ENCODE peak calls at places on chromosomes 3 and 15, in four cellular contexts. One of them, this sample, is unnamed.

GRCh38 chr3:127690106-127690505 is 17.4 kb downstream of the ABTB1 start:
- DNase-seq in GM12878: no peak
- DNase-seq in H1: no peak
- DNase-seq in HepG2: peak; percentile 20
- DNase-seq in this sample: peak; percentile 39

GRCh38 chr3:131619821-131620220 is 117.0 kb upstream of the MRPL3 start:
- DNase-seq in HepG2: no peak
- DNase-seq in H1: no peak
- DNase-seq in GM12878: no peak
- DNase-seq in this sample: no peak

GRCh38 chr15:91043190-91043874 is 20.9 kb upstream of the VPS33B start:
- DNase-seq in H1: no peak
- DNase-seq in HepG2: no peak
- DNase-seq in GM12878: no peak
- DNase-seq in this sample: no peak

GRCh38 chr15:50774450-50774849 is 8.9 kb upstream of the SPPL2A start:
- DNase-seq in HepG2: no peak
- DNase-seq in H1: no peak
- DNase-seq in GM12878: no peak
- DNase-seq in this sample: no peak

GRCh38 chr3:30308131-30308530 is 298.3 kb upstream of the TGFBR2 start:
- DNase-seq in H1: no peak
- DNase-seq in GM12878: no peak
- DNase-seq in HepG2: no peak
- DNase-seq in this sample: no peak

GRCh38 chr15:52094811-52095584 is 17.6 kb downstream of the BCL2L10 start:
- DNase-seq in H1: no peak
- DNase-seq in GM12878: no peak
- DNase-seq in HepG2: no peak
- DNase-seq in this sample: no peak

GRCh38 chr3:134971359-134971758 is 176.3 kb downstream of the EPHB1 start:
- DNase-seq in HepG2: no peak
- DNase-seq in GM12878: no peak
- DNase-seq in H1: no peak
- DNase-seq in this sample: no peak

GRCh38 chr15:24683736-24684135 is 8.2 kb downstream of the NPAP1 start:
- DNase-seq in HepG2: no peak
- DNase-seq in GM12878: no peak
- DNase-seq in H1: no peak
- DNase-seq in this sample: no peak

GRCh38 chr3:16866447-16867025 is 18.2 kb upstream of the PLCL2 start:
- DNase-seq in GM12878: no peak
- DNase-seq in H1: no peak
- DNase-seq in HepG2: no peak
- DNase-seq in this sample: no peak

GRCh38 chr3:173894-174293 is 22.7 kb upstream of the CHL1 start:
- DNase-seq in H1: no peak
- DNase-seq in GM12878: peak; percentile 8
- DNase-seq in HepG2: no peak
- DNase-seq in this sample: no peak

GRCh38 chr15:22933641-22934061 is 46.5 kb downstream of the CYFIP1 start:
- DNase-seq in GM12878: no peak
- DNase-seq in H1: no peak
- DNase-seq in HepG2: no peak
- DNase-seq in this sample: no peak

GRCh38 chr3:61989681-61990080 is 383.7 kb downstream of the FEZF2 start:
- DNase-seq in HepG2: no peak
- DNase-seq in GM12878: no peak
- DNase-seq in H1: no peak
- DNase-seq in this sample: no peak

GRCh38 chr3:124467980-124468902 is 262.0 kb upstream of the UMPS start:
- DNase-seq in H1: peak; percentile 50
- DNase-seq in GM12878: no peak
- DNase-seq in HepG2: peak; percentile 20
- DNase-seq in this sample: peak; percentile 48

GRCh38 chr15:31236184-31237041 is 90.2 kb upstream of the KLF13 start:
- DNase-seq in H1: no peak
- DNase-seq in GM12878: no peak
- DNase-seq in HepG2: peak; percentile 64
- DNase-seq in this sample: peak; percentile 11

GRCh38 chr15:70748281-70748747 is 15.0 kb downstream of the UACA start:
- DNase-seq in HepG2: no peak
- DNase-seq in H1: no peak
- DNase-seq in GM12878: no peak
- DNase-seq in this sample: no peak

GRCh38 chr15:60026555-60026954 is 22.4 kb downstream of the FOXB1 start:
- DNase-seq in H1: no peak
- DNase-seq in GM12878: no peak
- DNase-seq in HepG2: no peak
- DNase-seq in this sample: no peak

GRCh38 chr3:38168988-38169363 is 3.6 kb downstream of the OXSR1 start:
- DNase-seq in H1: no peak
- DNase-seq in GM12878: no peak
- DNase-seq in HepG2: no peak
- DNase-seq in this sample: no peak

GRCh38 chr3:170499562-170500156 is 81.0 kb downstream of the CLDN11 start:
- DNase-seq in GM12878: no peak
- DNase-seq in H1: no peak
- DNase-seq in HepG2: peak; percentile 79
- DNase-seq in this sample: peak; percentile 23

GRCh38 chr15:88382482-88382983 is 84.7 kb downstream of the MRPL46 start:
- DNase-seq in HepG2: no peak
- DNase-seq in GM12878: no peak
- DNase-seq in H1: no peak
- DNase-seq in this sample: no peak

GRCh38 chr15:65634381-65634780 is 12.6 kb downstream of the SLC24A1 start:
- DNase-seq in H1: no peak
- DNase-seq in GM12878: no peak
- DNase-seq in HepG2: no peak
- DNase-seq in this sample: no peak

GRCh38 chr15:82031871-82032270 is 13.9 kb downstream of the MEX3B start:
- DNase-seq in H1: no peak
- DNase-seq in GM12878: no peak
- DNase-seq in HepG2: no peak
- DNase-seq in this sample: no peak

GRCh38 chr15:52112203-52112750 is 298 bp downstream of the BCL2L10 start:
- DNase-seq in H1: no peak
- DNase-seq in HepG2: no peak
- DNase-seq in GM12878: no peak
- DNase-seq in this sample: no peak

DNA sequence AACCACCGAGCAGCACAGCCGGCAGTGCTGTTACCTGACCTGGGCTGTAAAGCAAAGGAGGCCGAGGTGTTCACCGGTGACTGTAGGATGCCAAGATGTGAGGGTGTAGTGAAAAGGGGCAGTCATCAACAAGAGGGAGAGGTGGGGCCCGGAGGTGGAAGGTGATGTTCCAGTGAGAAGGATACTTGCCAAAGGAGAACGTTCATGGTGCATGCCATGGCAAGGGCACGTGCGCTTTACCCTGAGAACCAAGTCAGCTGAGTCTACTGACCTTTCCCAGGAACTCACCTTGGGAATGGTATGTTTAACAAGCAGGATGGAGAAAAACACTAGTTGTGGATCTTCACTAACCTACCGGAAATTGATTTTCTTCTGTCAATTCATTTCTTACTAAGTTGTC is 211.1 kb downstream of the PDZRN3 start:
- DNase-seq in GM12878: no peak
- DNase-seq in H1: no peak
- DNase-seq in HepG2: no peak
- DNase-seq in this sample: no peak
- TF ChIP-seq SUZ12 in GM12878: no peak
- TF ChIP-seq SUZ12 in H1: no peak
- TF ChIP-seq SUZ12 in HepG2: no peak
- TF ChIP-seq SUZ12 in this sample: no peak

GRCh38 chr15:28098360-28098765 is 752 bp downstream of the OCA2 start:
- DNase-seq in HepG2: no peak
- DNase-seq in GM12878: no peak
- DNase-seq in H1: no peak
- DNase-seq in this sample: no peak

GRCh38 chr15:28096411-28096719 is 2.8 kb downstream of the OCA2 start:
- DNase-seq in HepG2: no peak
- DNase-seq in GM12878: no peak
- DNase-seq in H1: no peak
- DNase-seq in this sample: no peak

GRCh38 chr15:28097656-28098359 is 1.3 kb downstream of the OCA2 start:
- DNase-seq in GM12878: no peak
- DNase-seq in H1: no peak
- DNase-seq in HepG2: no peak
- DNase-seq in this sample: no peak

GRCh38 chr15:28094732-28095521 is 4.2 kb downstream of the OCA2 start:
- DNase-seq in H1: no peak
- DNase-seq in GM12878: no peak
- DNase-seq in HepG2: no peak
- DNase-seq in this sample: no peak

GRCh38 chr15:28096720-28097431 is 2.2 kb downstream of the OCA2 start:
- DNase-seq in HepG2: no peak
- DNase-seq in H1: no peak
- DNase-seq in GM12878: no peak
- DNase-seq in this sample: no peak
- H3K27me3 ChIP-seq in HepG2: peaks cover 76% of the 10 kb centered on the region
- H3K27me3 ChIP-seq in H1: peaks cover 43% of the 10 kb centered on the region
- H3K27me3 ChIP-seq in GM12878: peaks cover 20% of the 10 kb centered on the region
- H3K27me3 ChIP-seq in this sample: peaks cover 74% of the 10 kb centered on the region

GRCh38 chr15:64045774-64046346 is 425 bp downstream of the DAPK2 start:
- DNase-seq in H1: no peak
- DNase-seq in HepG2: no peak
- DNase-seq in GM12878: no peak
- DNase-seq in this sample: no peak

GRCh38 chr15:64048766-64049165 is 2.5 kb upstream of the DAPK2 start:
- DNase-seq in H1: no peak
- DNase-seq in HepG2: no peak
- DNase-seq in GM12878: no peak
- DNase-seq in this sample: no peak

GRCh38 chr15:64044315-64045105 is 1.8 kb downstream of the DAPK2 start:
- DNase-seq in HepG2: no peak
- DNase-seq in GM12878: peak; percentile 71
- DNase-seq in H1: no peak
- DNase-seq in this sample: no peak

GRCh38 chr15:64045106-64045435 is 1.2 kb downstream of the DAPK2 start:
- DNase-seq in GM12878: no peak
- DNase-seq in H1: no peak
- DNase-seq in HepG2: no peak
- DNase-seq in this sample: no peak

GRCh38 chr15:64046347-64047153 is at the start of gene DAPK2:
- DNase-seq in H1: no peak
- DNase-seq in GM12878: no peak
- DNase-seq in HepG2: peak; percentile 27
- DNase-seq in this sample: peak; percentile 36
- TF ChIP-seq SUZ12 in H1: no peak
- TF ChIP-seq SUZ12 in GM12878: no peak
- TF ChIP-seq SUZ12 in HepG2: no peak
- TF ChIP-seq SUZ12 in this sample: no peak

DNA sequence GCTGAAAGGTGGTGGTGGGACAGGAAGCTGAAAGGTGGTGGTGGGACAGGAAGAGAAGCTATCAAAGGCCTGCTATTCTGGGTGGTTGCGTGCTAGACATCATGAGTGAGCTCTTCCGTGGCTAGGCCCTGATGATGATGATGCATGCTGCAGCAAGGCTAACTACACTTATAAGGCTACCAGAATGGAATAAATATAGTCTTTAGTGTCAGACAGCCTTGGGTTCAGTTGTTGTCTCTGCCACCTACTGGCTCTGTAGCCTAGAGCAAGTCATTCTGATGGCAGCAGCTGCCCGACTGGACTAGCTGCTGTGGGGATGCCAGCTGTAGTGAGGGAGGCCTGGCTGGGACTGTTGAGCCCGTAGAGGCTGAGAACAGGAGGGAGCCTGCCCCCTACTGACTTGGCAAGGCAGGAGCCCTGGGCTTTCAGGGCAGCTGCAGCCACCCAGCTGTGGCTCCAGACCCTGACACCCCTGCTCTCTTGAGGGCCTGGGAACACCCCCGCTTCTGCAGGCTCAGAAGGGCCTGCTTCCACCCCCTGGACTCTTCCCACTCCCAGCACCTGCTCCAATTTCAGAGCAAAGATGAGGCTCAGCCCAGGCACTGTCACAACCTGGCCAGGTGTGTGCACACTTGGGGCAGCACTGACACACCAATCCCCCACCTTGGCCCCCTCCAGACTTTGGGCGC is 21.4 kb upstream of the ZBED2 start:
- DNase-seq in H1: no peak
- DNase-seq in HepG2: peak; percentile 3
- DNase-seq in GM12878: no peak
- DNase-seq in this sample: no peak
- H3K27me3 ChIP-seq in H1: no peaks in the 10 kb centered on the region
- H3K27me3 ChIP-seq in HepG2: no peaks in the 10 kb centered on the region
- H3K27me3 ChIP-seq in GM12878: no peaks in the 10 kb centered on the region
- H3K27me3 ChIP-seq in this sample: no peaks in the 10 kb centered on the region

GRCh38 chr3:18556503-18556902 is 131.4 kb upstream of the SATB1 start:
- DNase-seq in GM12878: peak; percentile 39
- DNase-seq in HepG2: no peak
- DNase-seq in H1: no peak
- DNase-seq in this sample: no peak
- TF ChIP-seq SUZ12 in GM12878: no peak
- TF ChIP-seq SUZ12 in HepG2: no peak
- TF ChIP-seq SUZ12 in H1: no peak
- TF ChIP-seq SUZ12 in this sample: no peak

GRCh38 chr3:51954713-51955112 is 468 bp upstream of the GPR62 start:
- DNase-seq in H1: no peak
- DNase-seq in GM12878: no peak
- DNase-seq in HepG2: no peak
- DNase-seq in this sample: no peak

GRCh38 chr3:51954120-51954519 is 1.1 kb upstream of the GPR62 start:
- DNase-seq in GM12878: no peak
- DNase-seq in H1: no peak
- DNase-seq in HepG2: no peak
- DNase-seq in this sample: no peak

GRCh38 chr3:51950899-51951298 is 4.3 kb upstream of the GPR62 start:
- DNase-seq in GM12878: no peak
- DNase-seq in HepG2: no peak
- DNase-seq in H1: no peak
- DNase-seq in this sample: no peak

GRCh38 chr3:51955175-51955892 is at the start of gene GPR62:
- DNase-seq in H1: no peak
- DNase-seq in GM12878: no peak
- DNase-seq in HepG2: no peak
- DNase-seq in this sample: no peak

GRCh38 chr3:51953445-51953844 is 1.7 kb upstream of the GPR62 start:
- DNase-seq in GM12878: no peak
- DNase-seq in HepG2: no peak
- DNase-seq in H1: no peak
- DNase-seq in this sample: no peak
- H3K27me3 ChIP-seq in GM12878: peaks cover 8% of the 10 kb centered on the region
- H3K27me3 ChIP-seq in HepG2: no peaks in the 10 kb centered on the region
- H3K27me3 ChIP-seq in H1: peaks cover 15% of the 10 kb centered on the region
- H3K27me3 ChIP-seq in this sample: peaks cover 35% of the 10 kb centered on the region

This sample was measured in NT2/D1.